ENCODE peak calls at places on chromosome 6, in seven cellular contexts. One of them, this sample, is unnamed.

GRCh38 chr6:136094812-136095211 is 155.3 kb downstream of the MTFR2 start:
- DNase-seq in lung: no peak
- DNase-seq in mucosa of descending colon: no peak
- DNase-seq in testis: no peak
- DNase-seq in spleen: no peak
- DNase-seq in HFF-Myc: no peak
- DNase-seq in neural progenitor cell: no peak
- DNase-seq in this sample: no peak

GRCh38 chr6:8108031-8108660 is 5.8 kb upstream of the EEF1E1 start:
- DNase-seq in mucosa of descending colon: no peak
- DNase-seq in spleen: no peak
- DNase-seq in HFF-Myc: peak; percentile 88
- DNase-seq in lung: no peak
- DNase-seq in neural progenitor cell: no peak
- DNase-seq in testis: no peak
- DNase-seq in this sample: no peak

GRCh38 chr6:71476371-71476770 is 187.8 kb downstream of the OGFRL1 start:
- DNase-seq in HFF-Myc: no peak
- DNase-seq in spleen: no peak
- DNase-seq in testis: no peak
- DNase-seq in lung: no peak
- DNase-seq in mucosa of descending colon: no peak
- DNase-seq in neural progenitor cell: no peak
- DNase-seq in this sample: no peak

GRCh38 chr6:157811476-157812173 is 11.4 kb upstream of the SNX9 start:
- DNase-seq in spleen: no peak
- DNase-seq in mucosa of descending colon: no peak
- DNase-seq in HFF-Myc: no peak
- DNase-seq in neural progenitor cell: no peak
- DNase-seq in lung: no peak
- DNase-seq in testis: no peak
- DNase-seq in this sample: no peak

GRCh38 chr6:40725390-40725789 is 138.2 kb upstream of the LRFN2 start:
- DNase-seq in testis: no peak
- DNase-seq in spleen: no peak
- DNase-seq in neural progenitor cell: no peak
- DNase-seq in HFF-Myc: no peak
- DNase-seq in mucosa of descending colon: no peak
- DNase-seq in lung: no peak
- DNase-seq in this sample: no peak

GRCh38 chr6:44381739-44382138 is 5.8 kb upstream of the CDC5L start:
- DNase-seq in neural progenitor cell: no peak
- DNase-seq in mucosa of descending colon: no peak
- DNase-seq in spleen: no peak
- DNase-seq in HFF-Myc: no peak
- DNase-seq in lung: peak; percentile 63
- DNase-seq in testis: no peak
- DNase-seq in this sample: no peak

GRCh38 chr6:22605736-22606135 is 36.4 kb downstream of the HDGFL1 start:
- DNase-seq in neural progenitor cell: no peak
- DNase-seq in spleen: no peak
- DNase-seq in testis: no peak
- DNase-seq in HFF-Myc: no peak
- DNase-seq in mucosa of descending colon: no peak
- DNase-seq in lung: no peak
- DNase-seq in this sample: no peak

GRCh38 chr6:42179956-42180335 is 6.8 kb downstream of the GUCA1A start:
- DNase-seq in spleen: no peak
- DNase-seq in mucosa of descending colon: no peak
- DNase-seq in lung: no peak
- DNase-seq in neural progenitor cell: no peak
- DNase-seq in HFF-Myc: no peak
- DNase-seq in testis: no peak
- DNase-seq in this sample: no peak

GRCh38 chr6:43639984-43640800 is 4.6 kb downstream of the MAD2L1BP start:
- DNase-seq in HFF-Myc: no peak
- DNase-seq in lung: no peak
- DNase-seq in testis: no peak
- DNase-seq in spleen: no peak
- DNase-seq in neural progenitor cell: no peak
- DNase-seq in mucosa of descending colon: no peak
- DNase-seq in this sample: no peak

GRCh38 chr6:161651949-161652348 is 378.1 kb upstream of the AGPAT4 start:
- DNase-seq in lung: no peak
- DNase-seq in testis: no peak
- DNase-seq in neural progenitor cell: no peak
- DNase-seq in mucosa of descending colon: no peak
- DNase-seq in spleen: no peak
- DNase-seq in HFF-Myc: no peak
- DNase-seq in this sample: no peak

GRCh38 chr6:32700391-32701040 is 34.1 kb upstream of the HLA-DQB1 start:
- DNase-seq in testis: peak; percentile 39
- DNase-seq in HFF-Myc: peak; percentile 33
- DNase-seq in neural progenitor cell: peak; percentile 77
- DNase-seq in spleen: no peak
- DNase-seq in lung: peak; percentile 32
- DNase-seq in mucosa of descending colon: no peak
- DNase-seq in this sample: peak; percentile 33

GRCh38 chr6:135087403-135087802 is 32.8 kb upstream of the HBS1L start:
- DNase-seq in mucosa of descending colon: no peak
- DNase-seq in lung: no peak
- DNase-seq in spleen: no peak
- DNase-seq in testis: no peak
- DNase-seq in HFF-Myc: peak; percentile 9
- DNase-seq in neural progenitor cell: no peak
- DNase-seq in this sample: no peak
- TF ChIP-seq CTCF in mucosa of descending colon: no peak
- TF ChIP-seq CTCF in lung: no peak
- TF ChIP-seq CTCF in spleen: no peak
- TF ChIP-seq CTCF in testis: no peak
- TF ChIP-seq CTCF in HFF-Myc: peak; percentile 24
- TF ChIP-seq CTCF in neural progenitor cell: peak; percentile 6
- TF ChIP-seq CTCF in this sample: peak; percentile 38

GRCh38 chr6:35583893-35584688 is 71.4 kb upstream of the TULP1 start:
- DNase-seq in testis: peak; percentile 79
- DNase-seq in lung: peak; percentile 67
- DNase-seq in mucosa of descending colon: no peak
- DNase-seq in spleen: no peak
- DNase-seq in HFF-Myc: peak; percentile 53
- DNase-seq in neural progenitor cell: peak; percentile 79
- DNase-seq in this sample: peak; percentile 44
- TF ChIP-seq CTCF in testis: peak; percentile 82
- TF ChIP-seq CTCF in lung: peak; percentile 87
- TF ChIP-seq CTCF in mucosa of descending colon: peak; percentile 46
- TF ChIP-seq CTCF in spleen: peak; percentile 80
- TF ChIP-seq CTCF in HFF-Myc: peak; percentile 80
- TF ChIP-seq CTCF in neural progenitor cell: peak; percentile 93
- TF ChIP-seq CTCF in this sample: peak; percentile 81

GRCh38 chr6:34246563-34247391 is 2.0 kb downstream of the SMIM29 start:
- DNase-seq in HFF-Myc: no peak
- DNase-seq in neural progenitor cell: peak; percentile 49
- DNase-seq in mucosa of descending colon: no peak
- DNase-seq in lung: no peak
- DNase-seq in testis: no peak
- DNase-seq in spleen: peak; percentile 86
- DNase-seq in this sample: peak; percentile 70
- TF ChIP-seq CTCF in HFF-Myc: peak; percentile 68
- TF ChIP-seq CTCF in neural progenitor cell: peak; percentile 44
- TF ChIP-seq CTCF in mucosa of descending colon: no peak
- TF ChIP-seq CTCF in lung: peak; percentile 5
- TF ChIP-seq CTCF in testis: no peak
- TF ChIP-seq CTCF in spleen: peak; percentile 38
- TF ChIP-seq CTCF in this sample: peak; percentile 73

GRCh38 chr6:132715204-132715603 is 1.3 kb upstream of the VNN1 start:
- DNase-seq in spleen: no peak
- DNase-seq in neural progenitor cell: peak; percentile 75
- DNase-seq in HFF-Myc: no peak
- DNase-seq in mucosa of descending colon: no peak
- DNase-seq in testis: no peak
- DNase-seq in lung: no peak
- DNase-seq in this sample: no peak
- TF ChIP-seq CTCF in spleen: no peak
- TF ChIP-seq CTCF in neural progenitor cell: peak; percentile 57
- TF ChIP-seq CTCF in HFF-Myc: peak; percentile 39
- TF ChIP-seq CTCF in mucosa of descending colon: no peak
- TF ChIP-seq CTCF in testis: no peak
- TF ChIP-seq CTCF in lung: no peak
- TF ChIP-seq CTCF in this sample: no peak

GRCh38 chr6:1667012-1667804 is 57.5 kb downstream of the FOXC1 start:
- DNase-seq in HFF-Myc: peak; percentile 53
- DNase-seq in spleen: no peak
- DNase-seq in testis: no peak
- DNase-seq in mucosa of descending colon: no peak
- DNase-seq in neural progenitor cell: no peak
- DNase-seq in lung: no peak
- DNase-seq in this sample: no peak
- TF ChIP-seq CTCF in HFF-Myc: no peak
- TF ChIP-seq CTCF in spleen: no peak
- TF ChIP-seq CTCF in testis: no peak
- TF ChIP-seq CTCF in mucosa of descending colon: no peak
- TF ChIP-seq CTCF in neural progenitor cell: no peak
- TF ChIP-seq CTCF in lung: no peak
- TF ChIP-seq CTCF in this sample: no peak

GRCh38 chr6:15351631-15352030 is 105.8 kb downstream of the JARID2 start:
- DNase-seq in lung: peak; percentile 56
- DNase-seq in mucosa of descending colon: no peak
- DNase-seq in HFF-Myc: peak; percentile 31
- DNase-seq in testis: no peak
- DNase-seq in spleen: no peak
- DNase-seq in neural progenitor cell: no peak
- DNase-seq in this sample: no peak
- TF ChIP-seq CTCF in lung: no peak
- TF ChIP-seq CTCF in mucosa of descending colon: no peak
- TF ChIP-seq CTCF in HFF-Myc: no peak
- TF ChIP-seq CTCF in testis: no peak
- TF ChIP-seq CTCF in spleen: no peak
- TF ChIP-seq CTCF in neural progenitor cell: no peak
- TF ChIP-seq CTCF in this sample: no peak

DNA sequence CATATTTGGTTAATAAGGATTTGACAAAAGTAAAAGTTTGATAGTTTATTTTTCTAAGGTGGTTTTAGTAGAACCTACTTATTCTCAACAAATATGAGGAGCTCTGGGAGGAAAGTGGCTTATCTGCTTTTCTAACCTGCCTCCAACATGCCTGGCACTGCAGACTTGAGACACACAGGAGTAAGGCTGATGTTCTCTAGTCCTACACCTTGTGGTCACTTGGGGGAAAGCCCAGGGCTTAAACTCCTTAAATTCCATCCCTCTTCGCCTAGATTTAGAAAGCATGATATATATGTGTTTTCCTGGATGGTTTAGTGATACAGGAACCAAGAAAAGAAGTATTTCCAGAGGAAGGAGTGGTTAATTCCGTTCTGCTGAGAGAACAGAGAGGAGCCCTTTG is 39.9 kb upstream of the SAMD5 start:
- DNase-seq in testis: no peak
- DNase-seq in HFF-Myc: no peak
- DNase-seq in neural progenitor cell: peak; percentile 17
- DNase-seq in lung: no peak
- DNase-seq in mucosa of descending colon: no peak
- DNase-seq in spleen: no peak
- DNase-seq in this sample: no peak
- TF ChIP-seq CTCF in testis: no peak
- TF ChIP-seq CTCF in HFF-Myc: peak; percentile 9
- TF ChIP-seq CTCF in neural progenitor cell: peak; percentile 38
- TF ChIP-seq CTCF in lung: no peak
- TF ChIP-seq CTCF in mucosa of descending colon: no peak
- TF ChIP-seq CTCF in spleen: no peak
- TF ChIP-seq CTCF in this sample: no peak

GRCh38 chr6:105986998-105987397 is 99.1 kb upstream of the PRDM1 start:
- DNase-seq in neural progenitor cell: no peak
- DNase-seq in testis: no peak
- DNase-seq in HFF-Myc: no peak
- DNase-seq in lung: no peak
- DNase-seq in mucosa of descending colon: no peak
- DNase-seq in spleen: no peak
- DNase-seq in this sample: no peak
- TF ChIP-seq CTCF in neural progenitor cell: no peak
- TF ChIP-seq CTCF in testis: no peak
- TF ChIP-seq CTCF in HFF-Myc: no peak
- TF ChIP-seq CTCF in lung: no peak
- TF ChIP-seq CTCF in mucosa of descending colon: no peak
- TF ChIP-seq CTCF in spleen: no peak
- TF ChIP-seq CTCF in this sample: no peak

This sample was measured in GM13977.